ENCODE peak calls at places on chromosomes 6 and 20, in eight cellular contexts. M is cardiac muscle cell, E is heart left ventricle, V is colonic mucosa, L is hepatocyte, B is Karpas-422, Z is GM23338, Y is suprapubic skin. H is an unnamed sample. For H3K36me3, the result is how much of the 10 kb centered on the place peaks cover.

GRCh38 chr6:168201383-168201782 is 118.2 kb downstream of the DACT2 start:
- DNase-seq in B (no peak), Y (no peak), M (peak), L (peak), Z (peak), V (no peak), E (peak), H (no peak)

GRCh38 chr6:32462609-32463008 is 22.9 kb downstream of the HLA-DRA start:
- DNase-seq in Z (peak), M (no peak), B (no peak), Y (no peak), E (no peak), L (peak), V (no peak), H (no peak)

GRCh38 chr6:96450082-96450759 is 71.4 kb upstream of the UFL1 start:
- DNase-seq in M (no peak), Y (no peak), V (no peak), Z (no peak), E (no peak), L (peak), B (no peak), H (peak)

GRCh38 chr6:39425346-39426056 is 103.0 kb upstream of the KCNK16 start:
- DNase-seq in E (no peak), M (peak), B (no peak), Z (no peak), L (no peak), Y (no peak), V (no peak), H (no peak)

GRCh38 chr6:163337958-163338357 is 76.6 kb upstream of the QKI start:
- DNase-seq in E (no peak), Y (no peak), V (no peak), M (no peak), B (no peak), Z (no peak), L (no peak), H (peak)

GRCh38 chr6:115643762-115644161 is 416.9 kb downstream of the FRK start:
- DNase-seq in E (no peak), Z (no peak), M (peak), B (no peak), L (peak), Y (no peak), V (no peak), H (no peak)

GRCh38 chr6:79878142-79878748 is 69.1 kb downstream of the ELOVL4 start:
- DNase-seq in Y (no peak), Z (no peak), E (no peak), M (peak), V (no peak), L (no peak), B (no peak), H (no peak)

GRCh38 chr6:88641178-88641903 is 322.1 kb downstream of the RNGTT start:
- DNase-seq in L (no peak), Z (no peak), M (no peak), V (no peak), B (no peak), E (no peak), Y (no peak), H (no peak)

GRCh38 chr6:93419304-93420162 is at the start of gene EPHA7:
- DNase-seq in Y (peak), Z (peak), M (peak), E (peak), B (no peak), V (peak), L (peak), H (peak)

GRCh38 chr6:41372526-41373366 is 37.3 kb downstream of the NCR2 start:
- DNase-seq in E (no peak), Y (no peak), B (no peak), L (no peak), M (no peak), V (no peak), Z (peak), H (no peak)

GRCh38 chr6:89678531-89678930 is 40.0 kb upstream of the LYRM2 start:
- DNase-seq in Y (no peak), L (no peak), B (no peak), M (no peak), V (no peak), E (no peak), Z (peak), H (no peak)
- H3K36me3 ChIP-seq in Y (half or more), L (under half), B (half or more), M (half or more), V (under half), E (under half), Z (half or more), H (half or more)

GRCh38 chr20:62315773-62316172 is 13.0 kb downstream of the ADRM1 start:
- DNase-seq in E (no peak), Y (no peak), M (no peak), Z (no peak), L (no peak), V (no peak), B (no peak), H (no peak)
- H3K36me3 ChIP-seq in E (under half), Y (half or more), M (half or more), Z (under half), L (under half), V (under half), B (under half), H (half or more)

GRCh38 chr20:41121399-41121798 is 15.9 kb upstream of the PLCG1 start:
- DNase-seq in Z (no peak), B (no peak), M (no peak), V (no peak), Y (no peak), L (no peak), E (no peak), H (no peak)

GRCh38 chr20:41126719-41127118 is 10.6 kb upstream of the PLCG1 start:
- DNase-seq in B (no peak), L (no peak), E (no peak), Z (no peak), M (no peak), V (no peak), Y (peak), H (no peak)

GRCh38 chr20:41124451-41125094 is 12.8 kb upstream of the PLCG1 start:
- DNase-seq in V (peak), E (no peak), M (no peak), Z (no peak), B (no peak), L (peak), Y (no peak), H (no peak)

GRCh38 chr20:41123636-41124035 is 13.7 kb upstream of the PLCG1 start:
- DNase-seq in L (no peak), M (no peak), E (no peak), B (no peak), Z (no peak), Y (no peak), V (no peak), H (no peak)

DNA sequence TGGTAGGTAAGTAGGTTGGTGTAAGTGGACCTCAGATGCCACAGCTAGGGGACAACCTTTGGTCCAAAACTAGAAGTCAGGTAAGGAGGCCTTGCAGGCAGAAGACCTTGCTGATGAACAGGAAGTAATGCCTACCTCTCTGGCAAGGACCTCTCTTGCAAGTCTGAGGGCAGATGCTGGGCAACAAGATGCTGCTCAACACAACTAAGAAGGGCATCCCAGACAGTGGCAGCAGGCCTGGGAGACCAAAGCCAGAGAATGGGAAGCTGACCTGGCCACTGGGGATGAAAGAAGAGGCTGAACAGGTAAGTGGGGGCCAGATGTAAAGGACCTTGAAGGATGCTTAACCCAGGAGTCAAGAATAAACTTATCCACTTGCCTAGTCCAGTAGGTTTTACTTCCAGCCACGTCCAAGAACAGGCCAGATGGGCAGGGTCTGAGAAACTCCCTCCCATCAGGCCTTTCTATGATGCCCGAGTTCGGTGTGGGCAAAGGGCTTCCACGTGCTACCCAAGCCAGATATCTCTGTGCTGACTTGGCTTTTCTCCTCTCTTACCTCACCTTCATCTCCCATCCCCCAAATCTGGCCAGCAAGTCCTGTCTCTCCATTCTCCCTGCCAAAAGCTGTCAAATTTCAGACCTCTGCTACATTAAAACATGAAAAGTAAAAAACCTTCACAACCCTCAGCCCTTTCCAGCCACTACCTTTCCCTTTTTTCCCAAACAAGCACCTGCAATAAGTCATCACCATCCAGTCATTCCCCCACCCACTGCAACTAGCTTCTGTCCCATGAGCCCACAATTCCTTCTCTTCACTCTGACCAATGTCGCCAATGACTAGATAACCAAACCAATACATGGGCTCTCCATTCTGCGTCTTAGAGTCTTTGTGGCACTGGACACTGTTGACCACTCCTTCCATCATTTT is 11.5 kb upstream of the PLCG1 start:
- DNase-seq in V (no peak), Y (no peak), M (no peak), L (no peak), Z (no peak), E (no peak), B (no peak), H (no peak)
- H3K36me3 ChIP-seq in V (under half), Y (half or more), M (under half), L (under half), Z (under half), E (under half), B (half or more), H (under half)

DNA sequence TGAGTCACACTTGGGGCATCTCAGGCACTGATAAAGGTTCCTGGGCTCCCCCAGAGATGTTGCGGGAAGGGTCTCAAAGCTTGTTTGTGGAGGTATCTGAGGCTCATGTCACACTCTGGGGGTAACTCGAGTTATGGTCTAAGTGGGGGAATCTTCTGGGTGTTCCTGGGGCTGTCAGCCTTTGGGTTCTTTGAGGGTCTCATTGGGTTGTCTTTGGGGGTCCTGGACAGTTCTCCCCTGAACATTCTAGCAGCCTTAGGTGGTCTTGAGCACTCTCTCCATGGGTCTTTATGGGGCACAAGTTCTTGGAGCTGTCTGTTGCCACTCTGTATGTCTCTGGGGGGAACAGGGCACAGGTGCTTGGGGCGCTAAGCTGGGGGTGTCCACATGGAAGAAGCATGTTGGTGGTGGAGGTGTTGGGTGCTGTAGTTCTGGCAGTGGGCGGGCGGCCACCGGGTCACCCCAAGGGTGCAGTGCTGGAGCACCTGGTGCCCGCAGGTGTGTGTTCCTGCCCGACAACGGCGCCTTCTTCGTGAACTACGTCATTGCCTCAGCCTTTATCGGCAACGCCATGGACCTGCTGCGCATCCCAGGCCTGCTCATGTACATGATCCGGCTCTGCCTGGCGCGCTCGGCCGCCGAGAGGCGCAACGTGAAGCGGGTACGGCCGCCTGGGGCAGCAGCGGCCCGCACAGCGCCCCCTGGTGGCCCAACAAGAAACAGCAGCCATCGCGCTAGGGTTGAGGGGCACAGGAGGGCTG is 7.1 kb upstream of the CAPN11 start:
- DNase-seq in M (peak), B (peak), Z (peak), L (peak), Y (no peak), V (peak), E (peak), H (peak)
- H3K36me3 ChIP-seq in M (under half), B (under half), Z (under half), L (under half), Y (half or more), V (under half), E (under half), H (under half)

GRCh38 chr20:46078954-46079353 is 10.8 kb downstream of the NCOA5 start:
- DNase-seq in M (no peak), B (no peak), Z (no peak), Y (no peak), V (no peak), L (no peak), E (no peak), H (no peak)
- H3K36me3 ChIP-seq in M (under half), B (under half), Z (under half), Y (under half), V (under half), L (under half), E (under half), H (under half)

GRCh38 chr6:157942351-157942750 is 39.3 kb upstream of the SYNJ2 start:
- DNase-seq in Z (no peak), L (no peak), M (no peak), B (no peak), E (no peak), Y (no peak), V (no peak), H (no peak)
- H3K36me3 ChIP-seq in Z (under half), L (under half), M (under half), B (under half), E (under half), Y (half or more), V (under half), H (under half)

GRCh38 chr6:144438103-144438502 is 153.0 kb downstream of the UTRN start:
- DNase-seq in B (no peak), E (no peak), Z (no peak), L (no peak), M (no peak), V (no peak), Y (no peak), H (no peak)
- H3K36me3 ChIP-seq in B (under half), E (under half), Z (half or more), L (under half), M (under half), V (under half), Y (half or more), H (under half)

GRCh38 chr6:99426454-99426762 is 1.3 kb upstream of the PNISR start:
- DNase-seq in Z (peak), L (no peak), Y (no peak), B (peak), V (no peak), M (peak), E (no peak), H (no peak)

GRCh38 chr6:99424761-99425646 is at the start of gene PNISR:
- DNase-seq in M (peak), V (peak), E (peak), B (peak), Y (peak), Z (peak), L (peak), H (peak)

GRCh38 chr6:99424022-99424421 is 1.1 kb downstream of the PNISR start:
- DNase-seq in L (no peak), Z (no peak), B (no peak), M (no peak), Y (no peak), E (no peak), V (no peak), H (no peak)

GRCh38 chr6:99425647-99426453 is 742 bp upstream of the PNISR start:
- DNase-seq in L (peak), M (peak), V (peak), B (peak), E (peak), Z (peak), Y (peak), H (peak)

DNA sequence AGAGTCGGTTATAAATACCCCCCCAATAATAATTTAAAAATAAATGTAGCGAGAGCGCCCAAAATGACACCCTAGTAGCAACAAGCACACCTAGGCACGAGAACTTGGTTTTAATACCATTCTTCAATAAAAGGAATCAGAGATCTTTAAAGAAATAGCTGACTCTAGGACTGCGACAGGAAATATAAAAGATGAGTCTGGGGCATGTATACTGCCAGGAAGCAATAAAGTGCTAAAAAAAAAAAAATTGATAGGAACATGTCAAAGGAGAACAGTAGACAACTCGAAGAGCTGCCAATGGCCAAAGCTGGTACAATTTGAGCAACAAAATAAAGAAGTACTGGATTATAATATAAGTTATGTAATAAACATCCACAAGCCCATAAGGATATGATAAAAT is 2.2 kb downstream of the PNISR start:
- DNase-seq in M (no peak), Z (no peak), B (no peak), V (no peak), L (no peak), Y (no peak), E (no peak), H (no peak)
- H3K36me3 ChIP-seq in M (under half), Z (under half), B (under half), V (under half), L (under half), Y (under half), E (under half), H (under half)

H was measured in lung.